ENCODE peak calls at places on chromosomes 1 and 21, in four cellular contexts. One of them, this sample, is unnamed.

GRCh38 chr1:169271094-169271493 is 96.5 kb downstream of the NME7 start:
- DNase-seq in K562: no peak
- DNase-seq in HepG2: no peak
- DNase-seq in GM12878: no peak
- DNase-seq in this sample: no peak

GRCh38 chr1:37676281-37677243 is 15.8 kb upstream of the CDCA8 start:
- DNase-seq in K562: no peak
- DNase-seq in HepG2: no peak
- DNase-seq in GM12878: peak; percentile 68
- DNase-seq in this sample: no peak

GRCh38 chr1:154999651-155000474 is 2.7 kb upstream of the ZBTB7B start:
- DNase-seq in K562: peak; percentile 78
- DNase-seq in HepG2: peak; percentile 41
- DNase-seq in GM12878: no peak
- DNase-seq in this sample: no peak

GRCh38 chr1:1420654-1421134 is 382 bp downstream of the ANKRD65 start:
- DNase-seq in K562: no peak
- DNase-seq in HepG2: no peak
- DNase-seq in GM12878: no peak
- DNase-seq in this sample: no peak

GRCh38 chr1:161905269-161905884 is 118.3 kb downstream of the OLFML2B start:
- DNase-seq in K562: peak; percentile 48
- DNase-seq in HepG2: peak; percentile 22
- DNase-seq in GM12878: no peak
- DNase-seq in this sample: peak; percentile 40

GRCh38 chr1:169648709-169649108 is 18.8 kb upstream of the SELP start:
- DNase-seq in K562: no peak
- DNase-seq in HepG2: no peak
- DNase-seq in GM12878: no peak
- DNase-seq in this sample: no peak

GRCh38 chr1:109240158-109241152 is 8.9 kb upstream of the CELSR2 start:
- DNase-seq in K562: peak; percentile 41
- DNase-seq in HepG2: no peak
- DNase-seq in GM12878: no peak
- DNase-seq in this sample: no peak

GRCh38 chr1:53140451-53140850 is 2.0 kb downstream of the SLC1A7 start:
- DNase-seq in K562: no peak
- DNase-seq in HepG2: no peak
- DNase-seq in GM12878: no peak
- DNase-seq in this sample: no peak

GRCh38 chr1:28646040-28646439 is 2.4 kb upstream of the RNU11 start:
- DNase-seq in K562: no peak
- DNase-seq in HepG2: peak; percentile 80
- DNase-seq in GM12878: no peak
- DNase-seq in this sample: no peak

GRCh38 chr1:69700770-69701169 is 133.0 kb downstream of the LRRC7 start:
- DNase-seq in K562: no peak
- DNase-seq in HepG2: peak; percentile 13
- DNase-seq in GM12878: no peak
- DNase-seq in this sample: peak; percentile 48

GRCh38 chr1:56578963-56579875 is at the start of gene PLPP3:
- DNase-seq in K562: no peak
- DNase-seq in HepG2: peak; percentile 79
- DNase-seq in GM12878: no peak
- DNase-seq in this sample: peak; percentile 85

GRCh38 chr1:16921391-16922185 is at the start of gene CROCC:
- DNase-seq in K562: peak; percentile 23
- DNase-seq in HepG2: no peak
- DNase-seq in GM12878: no peak
- DNase-seq in this sample: no peak

GRCh38 chr21:27713159-27714109 is 746.5 kb upstream of the ADAMTS5 start:
- DNase-seq in K562: no peak
- DNase-seq in HepG2: no peak
- DNase-seq in GM12878: no peak
- DNase-seq in this sample: no peak

GRCh38 chr1:147600119-147601111 is 59.1 kb downstream of the BCL9 start:
- DNase-seq in K562: peak; percentile 20
- DNase-seq in HepG2: peak; percentile 25
- DNase-seq in GM12878: no peak
- DNase-seq in this sample: peak; percentile 29

GRCh38 chr21:34204021-34204420 is 130.6 kb downstream of the MRPS6 start:
- DNase-seq in K562: no peak
- DNase-seq in HepG2: no peak
- DNase-seq in GM12878: no peak
- DNase-seq in this sample: no peak

GRCh38 chr1:24400065-24400464 is 13.5 kb downstream of the STPG1 start:
- DNase-seq in K562: no peak
- DNase-seq in HepG2: no peak
- DNase-seq in GM12878: no peak
- DNase-seq in this sample: no peak

GRCh38 chr1:217660353-217661062 is 29.4 kb downstream of the SPATA17 start:
- DNase-seq in K562: no peak
- DNase-seq in HepG2: peak; percentile 8
- DNase-seq in GM12878: no peak
- DNase-seq in this sample: peak; percentile 18

GRCh38 chr1:228744918-228745317 is 9.6 kb downstream of the RHOU start:
- DNase-seq in K562: peak; percentile 44
- DNase-seq in HepG2: no peak
- DNase-seq in GM12878: no peak
- DNase-seq in this sample: no peak

GRCh38 chr1:111483166-111483565 is 9.4 kb downstream of the C1orf162 start:
- DNase-seq in K562: no peak
- DNase-seq in HepG2: no peak
- DNase-seq in GM12878: no peak
- DNase-seq in this sample: no peak

GRCh38 chr1:111754964-111755320 is 759 bp upstream of the DDX20 start:
- DNase-seq in K562: peak; percentile 56
- DNase-seq in HepG2: no peak
- DNase-seq in GM12878: no peak
- DNase-seq in this sample: peak; percentile 68

GRCh38 chr1:46202975-46203737 is at the start of gene LURAP1:
- DNase-seq in K562: peak; percentile 77
- DNase-seq in HepG2: no peak
- DNase-seq in GM12878: no peak
- DNase-seq in this sample: peak; percentile 70

GRCh38 chr21:37253991-37254390 is 13.1 kb downstream of the VPS26C start:
- DNase-seq in K562: no peak
- DNase-seq in HepG2: no peak
- DNase-seq in GM12878: no peak
- DNase-seq in this sample: peak; percentile 30

GRCh38 chr1:51543877-51544276 is 24.8 kb upstream of the EPS15 start:
- DNase-seq in K562: no peak
- DNase-seq in HepG2: no peak
- DNase-seq in GM12878: no peak
- DNase-seq in this sample: no peak

GRCh38 chr1:243712890-243713425 is 137.1 kb downstream of the AKT3 start:
- DNase-seq in K562: no peak
- DNase-seq in HepG2: no peak
- DNase-seq in GM12878: no peak
- DNase-seq in this sample: no peak

GRCh38 chr1:27044613-27045091 is 32.0 kb upstream of the TENT5B start:
- DNase-seq in K562: peak; percentile 89
- DNase-seq in HepG2: peak; percentile 62
- DNase-seq in GM12878: peak; percentile 16
- DNase-seq in this sample: peak; percentile 85

GRCh38 chr1:224623743-224624333 is 7.7 kb downstream of the CNIH3 start:
- DNase-seq in K562: no peak
- DNase-seq in HepG2: no peak
- DNase-seq in GM12878: peak; percentile 20
- DNase-seq in this sample: no peak

GRCh38 chr1:157135070-157135469 is 3.1 kb downstream of the ETV3 start:
- DNase-seq in K562: no peak
- DNase-seq in HepG2: no peak
- DNase-seq in GM12878: no peak
- DNase-seq in this sample: no peak

GRCh38 chr21:37564341-37564923 is 197.9 kb downstream of the DYRK1A start:
- DNase-seq in K562: peak; percentile 82
- DNase-seq in HepG2: peak; percentile 60
- DNase-seq in GM12878: peak; percentile 58
- DNase-seq in this sample: peak; percentile 48

GRCh38 chr1:189538271-189538670 is 939.4 kb downstream of the BRINP3 start:
- DNase-seq in K562: no peak
- DNase-seq in HepG2: no peak
- DNase-seq in GM12878: no peak
- DNase-seq in this sample: no peak

GRCh38 chr1:152495066-152495675 is 15.4 kb upstream of the LCE5A start:
- DNase-seq in K562: peak; percentile 44
- DNase-seq in HepG2: peak; percentile 21
- DNase-seq in GM12878: no peak
- DNase-seq in this sample: peak; percentile 65

GRCh38 chr21:32457360-32457840 is 44.9 kb downstream of the EVA1C start:
- DNase-seq in K562: peak; percentile 65
- DNase-seq in HepG2: peak; percentile 41
- DNase-seq in GM12878: no peak
- DNase-seq in this sample: no peak

GRCh38 chr1:161166669-161167548 is 683 bp downstream of the PPOX start:
- DNase-seq in K562: peak; percentile 39
- DNase-seq in HepG2: no peak
- DNase-seq in GM12878: no peak
- DNase-seq in this sample: peak; percentile 45

GRCh38 chr1:207810173-207810572 is 58.3 kb downstream of the CD46 start:
- DNase-seq in K562: no peak
- DNase-seq in HepG2: no peak
- DNase-seq in GM12878: no peak
- DNase-seq in this sample: no peak

GRCh38 chr1:109664671-109665070 is 3.2 kb upstream of the GSTM2 start:
- DNase-seq in K562: no peak
- DNase-seq in HepG2: no peak
- DNase-seq in GM12878: no peak
- DNase-seq in this sample: no peak

GRCh38 chr1:159211331-159212136 is 6.9 kb downstream of the ACKR1 start:
- DNase-seq in K562: peak; percentile 65
- DNase-seq in HepG2: peak; percentile 11
- DNase-seq in GM12878: no peak
- DNase-seq in this sample: peak; percentile 56

GRCh38 chr21:34335316-34335715 is 28.5 kb upstream of the KCNE2 start:
- DNase-seq in K562: no peak
- DNase-seq in HepG2: no peak
- DNase-seq in GM12878: no peak
- DNase-seq in this sample: no peak

GRCh38 chr1:62349470-62350233 is 30.4 kb upstream of the KANK4 start:
- DNase-seq in K562: no peak
- DNase-seq in HepG2: no peak
- DNase-seq in GM12878: no peak
- DNase-seq in this sample: no peak

GRCh38 chr1:228309548-228310067 is 97.0 kb downstream of the TRIM11 start:
- DNase-seq in K562: no peak
- DNase-seq in HepG2: no peak
- DNase-seq in GM12878: no peak
- DNase-seq in this sample: no peak

GRCh38 chr1:97427371-97427770 is 493.5 kb downstream of the DPYD start:
- DNase-seq in K562: no peak
- DNase-seq in HepG2: no peak
- DNase-seq in GM12878: peak; percentile 19
- DNase-seq in this sample: no peak
- TF ChIP-seq FOXK2 in K562: no peak
- TF ChIP-seq FOXK2 in HepG2: no peak
- TF ChIP-seq FOXK2 in GM12878: no peak
- TF ChIP-seq FOXK2 in this sample: no peak

GRCh38 chr21:41878831-41879189 is 334 bp downstream of the PRDM15 start:
- DNase-seq in K562: peak; percentile 87
- DNase-seq in HepG2: peak; percentile 45
- DNase-seq in GM12878: no peak
- DNase-seq in this sample: peak; percentile 85

GRCh38 chr21:41877901-41878830 is 978 bp downstream of the PRDM15 start:
- DNase-seq in K562: peak; percentile 76
- DNase-seq in HepG2: no peak
- DNase-seq in GM12878: no peak
- DNase-seq in this sample: peak; percentile 62

GRCh38 chr21:41876396-41876795 is 2.7 kb downstream of the PRDM15 start:
- DNase-seq in K562: no peak
- DNase-seq in HepG2: no peak
- DNase-seq in GM12878: no peak
- DNase-seq in this sample: no peak

GRCh38 chr21:41875086-41875485 is 4.1 kb downstream of the PRDM15 start:
- DNase-seq in K562: no peak
- DNase-seq in HepG2: no peak
- DNase-seq in GM12878: no peak
- DNase-seq in this sample: no peak

DNA sequence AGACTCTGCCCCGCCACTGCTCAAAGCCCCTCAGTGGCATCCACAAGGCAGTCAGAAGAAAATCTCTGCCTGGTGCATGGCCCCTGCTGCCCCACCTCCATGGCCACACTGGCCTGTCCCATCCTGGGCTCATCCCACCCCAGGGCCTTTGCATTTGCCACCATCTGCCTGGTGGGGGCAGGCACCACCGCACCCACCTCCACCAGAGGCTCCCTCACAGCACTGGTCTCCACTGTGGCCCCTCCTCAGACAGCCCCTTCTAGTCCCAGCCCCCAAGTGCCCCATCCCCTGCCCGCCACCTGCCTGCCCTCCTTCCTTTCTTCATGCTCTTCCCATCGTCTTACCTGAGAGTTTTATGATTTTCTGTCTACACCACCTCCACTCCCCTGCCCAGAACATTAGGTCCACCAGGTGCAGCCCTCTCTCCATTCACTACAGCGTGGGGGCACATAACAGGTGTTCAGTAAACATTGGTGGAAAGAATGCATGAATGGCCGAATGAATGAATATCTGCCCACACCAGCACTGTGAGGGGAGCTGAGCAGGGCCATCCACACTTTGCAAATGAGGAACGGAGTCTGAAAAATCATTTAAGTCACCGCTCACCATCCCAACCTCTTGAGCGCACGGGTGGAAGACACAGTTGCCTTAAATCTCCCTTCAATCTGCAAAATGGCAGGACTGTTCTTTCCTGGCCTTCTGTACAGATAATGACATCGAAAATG is 2.1 kb downstream of the PRDM15 start:
- DNase-seq in K562: no peak
- DNase-seq in HepG2: no peak
- DNase-seq in GM12878: no peak
- DNase-seq in this sample: no peak
- TF ChIP-seq TARDBP in K562: no peak
- TF ChIP-seq TARDBP in HepG2: no peak
- TF ChIP-seq TARDBP in GM12878: no peak
- TF ChIP-seq TARDBP in this sample: no peak

GRCh38 chr1:112818990-112819689 is 104.0 kb upstream of the PPM1J start:
- DNase-seq in K562: peak; percentile 67
- DNase-seq in HepG2: no peak
- DNase-seq in GM12878: no peak
- DNase-seq in this sample: peak; percentile 65
- TF ChIP-seq FOXK2 in K562: peak; percentile 77
- TF ChIP-seq FOXK2 in HepG2: no peak
- TF ChIP-seq FOXK2 in GM12878: no peak
- TF ChIP-seq FOXK2 in this sample: no peak

DNA sequence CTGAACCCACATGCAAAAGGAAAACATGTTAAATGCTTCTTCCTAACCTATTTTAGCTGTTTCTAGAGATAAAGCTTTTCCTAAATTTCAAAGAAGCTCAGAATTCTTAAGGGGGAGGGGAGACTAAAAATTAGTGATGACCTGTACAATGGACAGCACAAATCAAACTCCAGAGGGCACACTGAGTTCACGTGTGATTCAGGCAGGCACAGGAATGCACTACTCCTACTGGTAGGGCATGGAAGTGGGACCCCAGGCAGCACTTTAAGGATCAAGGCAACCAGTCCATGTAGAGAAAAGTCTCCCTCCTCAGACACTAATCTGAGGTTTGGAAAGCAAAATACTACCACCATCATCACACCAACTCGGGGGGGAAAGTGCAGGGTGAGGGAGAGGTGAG is 31.3 kb upstream of the CLCA4 start:
- DNase-seq in K562: peak; percentile 17
- DNase-seq in HepG2: peak; percentile 50
- DNase-seq in GM12878: no peak
- DNase-seq in this sample: peak; percentile 64
- TF ChIP-seq TARDBP in K562: no peak
- TF ChIP-seq TARDBP in HepG2: no peak
- TF ChIP-seq TARDBP in GM12878: no peak
- TF ChIP-seq TARDBP in this sample: no peak

This sample was measured in HEK293T.